ENCODE peak calls at places on chromosomes 4 and X, in seven cellular contexts. One of them, this sample, is unnamed.

GRCh38 chr4:4601803-4602369 is 60.0 kb upstream of the STX18 start:
- DNase-seq in neuronal stem cell: no peak
- DNase-seq in endothelial cell of umbilical vein: no peak
- DNase-seq in lung: no peak
- DNase-seq in colonic mucosa: no peak
- DNase-seq in fibroblast of lung: no peak
- DNase-seq in mammary epithelial cell: no peak
- DNase-seq in this sample: no peak

GRCh38 chrX:9416562-9417319 is 48.1 kb upstream of the TBL1X start:
- DNase-seq in mammary epithelial cell: no peak
- DNase-seq in endothelial cell of umbilical vein: no peak
- DNase-seq in neuronal stem cell: no peak
- DNase-seq in lung: no peak
- DNase-seq in colonic mucosa: no peak
- DNase-seq in fibroblast of lung: peak; percentile 79
- DNase-seq in this sample: no peak

GRCh38 chr4:142334931-142335330 is 511.2 kb downstream of the INPP4B start:
- DNase-seq in lung: no peak
- DNase-seq in endothelial cell of umbilical vein: no peak
- DNase-seq in neuronal stem cell: no peak
- DNase-seq in colonic mucosa: no peak
- DNase-seq in fibroblast of lung: no peak
- DNase-seq in mammary epithelial cell: no peak
- DNase-seq in this sample: no peak

GRCh38 chrX:8846271-8846670 is 45.1 kb upstream of the FAM9A start:
- DNase-seq in endothelial cell of umbilical vein: no peak
- DNase-seq in lung: no peak
- DNase-seq in neuronal stem cell: no peak
- DNase-seq in mammary epithelial cell: no peak
- DNase-seq in fibroblast of lung: peak; percentile 4
- DNase-seq in colonic mucosa: no peak
- DNase-seq in this sample: no peak

GRCh38 chrX:129641941-129642340 is 12.8 kb downstream of the APLN start:
- DNase-seq in mammary epithelial cell: peak; percentile 52
- DNase-seq in lung: no peak
- DNase-seq in colonic mucosa: no peak
- DNase-seq in fibroblast of lung: peak; percentile 49
- DNase-seq in endothelial cell of umbilical vein: no peak
- DNase-seq in neuronal stem cell: no peak
- DNase-seq in this sample: no peak

GRCh38 chr4:8100696-8101095 is 57.9 kb downstream of the ABLIM2 start:
- DNase-seq in lung: no peak
- DNase-seq in endothelial cell of umbilical vein: no peak
- DNase-seq in mammary epithelial cell: no peak
- DNase-seq in colonic mucosa: no peak
- DNase-seq in neuronal stem cell: no peak
- DNase-seq in fibroblast of lung: no peak
- DNase-seq in this sample: no peak

GRCh38 chrX:95057341-95057740 is 1383.3 kb downstream of the FAM133A start:
- DNase-seq in neuronal stem cell: no peak
- DNase-seq in lung: no peak
- DNase-seq in fibroblast of lung: no peak
- DNase-seq in colonic mucosa: no peak
- DNase-seq in mammary epithelial cell: peak; percentile 17
- DNase-seq in endothelial cell of umbilical vein: no peak
- DNase-seq in this sample: no peak

GRCh38 chr4:40685300-40685699 is 55.6 kb upstream of the RBM47 start:
- DNase-seq in neuronal stem cell: no peak
- DNase-seq in endothelial cell of umbilical vein: no peak
- DNase-seq in colonic mucosa: no peak
- DNase-seq in mammary epithelial cell: peak; percentile 49
- DNase-seq in fibroblast of lung: peak; percentile 40
- DNase-seq in lung: no peak
- DNase-seq in this sample: no peak

GRCh38 chr4:188619456-188620149 is 480.4 kb downstream of the TRIML1 start:
- DNase-seq in mammary epithelial cell: no peak
- DNase-seq in lung: no peak
- DNase-seq in colonic mucosa: no peak
- DNase-seq in neuronal stem cell: no peak
- DNase-seq in endothelial cell of umbilical vein: no peak
- DNase-seq in fibroblast of lung: no peak
- DNase-seq in this sample: no peak

GRCh38 chr4:105896461-105896939 is 1.2 kb downstream of the NPNT start:
- DNase-seq in lung: no peak
- DNase-seq in fibroblast of lung: no peak
- DNase-seq in colonic mucosa: peak; percentile 58
- DNase-seq in mammary epithelial cell: no peak
- DNase-seq in endothelial cell of umbilical vein: no peak
- DNase-seq in neuronal stem cell: no peak
- DNase-seq in this sample: no peak

GRCh38 chr4:151031831-151032605 is 16.9 kb upstream of the LRBA start:
- DNase-seq in mammary epithelial cell: peak; percentile 73
- DNase-seq in fibroblast of lung: peak; percentile 13
- DNase-seq in endothelial cell of umbilical vein: peak; percentile 97
- DNase-seq in neuronal stem cell: no peak
- DNase-seq in colonic mucosa: no peak
- DNase-seq in lung: no peak
- DNase-seq in this sample: no peak

GRCh38 chrX:47366051-47366722 is 4.2 kb upstream of the ZNF157 start:
- DNase-seq in endothelial cell of umbilical vein: peak; percentile 62
- DNase-seq in neuronal stem cell: peak; percentile 54
- DNase-seq in colonic mucosa: peak; percentile 35
- DNase-seq in mammary epithelial cell: peak; percentile 72
- DNase-seq in fibroblast of lung: peak; percentile 75
- DNase-seq in lung: peak; percentile 54
- DNase-seq in this sample: peak; percentile 60

GRCh38 chr4:137641554-137641953 is 109.3 kb upstream of the PCDH18 start:
- DNase-seq in mammary epithelial cell: no peak
- DNase-seq in lung: no peak
- DNase-seq in colonic mucosa: no peak
- DNase-seq in neuronal stem cell: no peak
- DNase-seq in fibroblast of lung: peak; percentile 76
- DNase-seq in endothelial cell of umbilical vein: no peak
- DNase-seq in this sample: no peak

GRCh38 chr4:168900080-168900479 is 110.0 kb downstream of the CBR4 start:
- DNase-seq in lung: no peak
- DNase-seq in neuronal stem cell: no peak
- DNase-seq in fibroblast of lung: peak; percentile 66
- DNase-seq in colonic mucosa: no peak
- DNase-seq in mammary epithelial cell: no peak
- DNase-seq in endothelial cell of umbilical vein: no peak
- DNase-seq in this sample: peak; percentile 82

GRCh38 chrX:74251006-74251930 is 52.7 kb upstream of the ZCCHC13 start:
- DNase-seq in endothelial cell of umbilical vein: peak; percentile 28
- DNase-seq in mammary epithelial cell: peak; percentile 50
- DNase-seq in neuronal stem cell: no peak
- DNase-seq in lung: no peak
- DNase-seq in fibroblast of lung: peak; percentile 50
- DNase-seq in colonic mucosa: peak; percentile 61
- DNase-seq in this sample: no peak

GRCh38 chrX:27807690-27808089 is at the start of gene MAGEB10:
- DNase-seq in colonic mucosa: no peak
- DNase-seq in neuronal stem cell: no peak
- DNase-seq in endothelial cell of umbilical vein: no peak
- DNase-seq in lung: no peak
- DNase-seq in mammary epithelial cell: no peak
- DNase-seq in fibroblast of lung: no peak
- DNase-seq in this sample: no peak

GRCh38 chr4:73947239-73947985 is 34.4 kb downstream of the PF4 start:
- DNase-seq in fibroblast of lung: no peak
- DNase-seq in neuronal stem cell: no peak
- DNase-seq in mammary epithelial cell: no peak
- DNase-seq in colonic mucosa: no peak
- DNase-seq in lung: no peak
- DNase-seq in endothelial cell of umbilical vein: no peak
- DNase-seq in this sample: no peak

GRCh38 chr4:158786155-158786581 is 17.3 kb downstream of the FNIP2 start:
- DNase-seq in neuronal stem cell: no peak
- DNase-seq in fibroblast of lung: peak; percentile 43
- DNase-seq in colonic mucosa: no peak
- DNase-seq in lung: no peak
- DNase-seq in mammary epithelial cell: no peak
- DNase-seq in endothelial cell of umbilical vein: peak; percentile 82
- DNase-seq in this sample: no peak

GRCh38 chrX:45602151-45602550 is 401.5 kb upstream of the DIPK2B start:
- DNase-seq in colonic mucosa: no peak
- DNase-seq in fibroblast of lung: peak; percentile 49
- DNase-seq in lung: no peak
- DNase-seq in neuronal stem cell: no peak
- DNase-seq in mammary epithelial cell: no peak
- DNase-seq in endothelial cell of umbilical vein: no peak
- DNase-seq in this sample: no peak

GRCh38 chrX:40011483-40012038 is 86.2 kb downstream of the BCOR start:
- DNase-seq in colonic mucosa: no peak
- DNase-seq in fibroblast of lung: no peak
- DNase-seq in endothelial cell of umbilical vein: no peak
- DNase-seq in neuronal stem cell: no peak
- DNase-seq in mammary epithelial cell: no peak
- DNase-seq in lung: no peak
- DNase-seq in this sample: no peak

GRCh38 chr4:76091052-76091451 is 16.5 kb downstream of the ART3 start:
- DNase-seq in fibroblast of lung: no peak
- DNase-seq in endothelial cell of umbilical vein: no peak
- DNase-seq in lung: no peak
- DNase-seq in neuronal stem cell: no peak
- DNase-seq in mammary epithelial cell: peak; percentile 89
- DNase-seq in colonic mucosa: no peak
- DNase-seq in this sample: no peak

GRCh38 chr4:76090241-76090691 is 15.8 kb downstream of the ART3 start:
- DNase-seq in colonic mucosa: peak; percentile 22
- DNase-seq in neuronal stem cell: no peak
- DNase-seq in fibroblast of lung: peak; percentile 90
- DNase-seq in lung: peak; percentile 44
- DNase-seq in mammary epithelial cell: peak; percentile 99
- DNase-seq in endothelial cell of umbilical vein: peak; percentile 79
- DNase-seq in this sample: no peak

GRCh38 chr4:76095568-76095967 is 21.1 kb downstream of the ART3 start:
- DNase-seq in mammary epithelial cell: peak; percentile 68
- DNase-seq in endothelial cell of umbilical vein: no peak
- DNase-seq in fibroblast of lung: no peak
- DNase-seq in colonic mucosa: no peak
- DNase-seq in neuronal stem cell: no peak
- DNase-seq in lung: no peak
- DNase-seq in this sample: no peak

GRCh38 chr4:76096076-76096475 is 21.6 kb downstream of the ART3 start:
- DNase-seq in mammary epithelial cell: no peak
- DNase-seq in neuronal stem cell: no peak
- DNase-seq in lung: no peak
- DNase-seq in endothelial cell of umbilical vein: no peak
- DNase-seq in colonic mucosa: no peak
- DNase-seq in fibroblast of lung: no peak
- DNase-seq in this sample: no peak
- H3K4me1 ChIP-seq in mammary epithelial cell: peaks cover 10% of the 10 kb centered on the region
- H3K4me1 ChIP-seq in neuronal stem cell: no peaks in the 10 kb centered on the region
- H3K4me1 ChIP-seq in lung: no peaks in the 10 kb centered on the region
- H3K4me1 ChIP-seq in endothelial cell of umbilical vein: no peaks in the 10 kb centered on the region
- H3K4me1 ChIP-seq in colonic mucosa: no peaks in the 10 kb centered on the region
- H3K4me1 ChIP-seq in fibroblast of lung: no peaks in the 10 kb centered on the region
- H3K4me1 ChIP-seq in this sample: no peaks in the 10 kb centered on the region

DNA sequence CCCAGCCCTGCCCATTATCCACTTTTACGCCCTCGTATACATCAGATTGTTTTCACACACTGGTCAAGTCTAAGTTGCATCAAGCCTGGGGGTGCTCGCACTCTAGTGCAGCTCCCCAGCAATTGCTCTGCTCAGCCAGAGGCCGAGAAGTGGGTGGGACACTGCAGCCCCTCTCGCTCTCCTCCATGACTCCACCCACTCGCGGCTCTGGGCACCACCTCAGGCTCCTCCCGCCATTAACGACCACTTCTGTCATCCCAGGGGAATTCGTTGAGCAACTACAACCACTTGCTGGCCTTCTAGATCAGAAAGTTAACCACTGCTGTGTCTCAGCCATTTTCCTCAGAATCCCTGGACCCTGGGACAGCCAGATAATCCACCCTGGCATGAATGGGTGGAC is 53.6 kb downstream of the ETNPPL start:
- DNase-seq in endothelial cell of umbilical vein: no peak
- DNase-seq in fibroblast of lung: no peak
- DNase-seq in colonic mucosa: no peak
- DNase-seq in neuronal stem cell: no peak
- DNase-seq in lung: no peak
- DNase-seq in mammary epithelial cell: no peak
- DNase-seq in this sample: no peak
- H3K4me1 ChIP-seq in endothelial cell of umbilical vein: no peaks in the 10 kb centered on the region
- H3K4me1 ChIP-seq in fibroblast of lung: no peaks in the 10 kb centered on the region
- H3K4me1 ChIP-seq in colonic mucosa: no peaks in the 10 kb centered on the region
- H3K4me1 ChIP-seq in neuronal stem cell: no peaks in the 10 kb centered on the region
- H3K4me1 ChIP-seq in lung: no peaks in the 10 kb centered on the region
- H3K4me1 ChIP-seq in mammary epithelial cell: no peaks in the 10 kb centered on the region
- H3K4me1 ChIP-seq in this sample: no peaks in the 10 kb centered on the region

DNA sequence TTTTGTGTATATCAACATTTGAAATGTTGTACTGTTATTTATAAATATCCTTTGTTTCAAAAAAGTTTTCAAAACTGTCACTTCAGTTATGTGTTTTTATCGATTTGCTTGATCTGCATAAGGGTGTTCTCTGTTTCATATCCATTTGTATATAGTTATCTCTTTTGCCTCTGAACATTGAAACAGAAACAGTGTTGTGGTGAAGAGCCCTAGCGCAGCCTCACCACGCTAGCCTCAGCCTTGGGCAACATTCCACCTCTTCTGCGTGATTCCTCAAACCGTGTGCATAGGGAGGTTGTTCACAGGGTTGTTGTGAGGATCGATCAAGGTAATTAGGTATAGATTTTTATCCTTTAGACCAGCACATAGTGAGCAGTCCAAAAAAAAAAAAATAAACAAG is 287.0 kb upstream of the GALNT7 start:
- DNase-seq in colonic mucosa: no peak
- DNase-seq in endothelial cell of umbilical vein: no peak
- DNase-seq in mammary epithelial cell: no peak
- DNase-seq in neuronal stem cell: no peak
- DNase-seq in lung: no peak
- DNase-seq in fibroblast of lung: no peak
- DNase-seq in this sample: no peak
- H3K4me1 ChIP-seq in colonic mucosa: no peaks in the 10 kb centered on the region
- H3K4me1 ChIP-seq in endothelial cell of umbilical vein: no peaks in the 10 kb centered on the region
- H3K4me1 ChIP-seq in mammary epithelial cell: no peaks in the 10 kb centered on the region
- H3K4me1 ChIP-seq in neuronal stem cell: no peaks in the 10 kb centered on the region
- H3K4me1 ChIP-seq in lung: no peaks in the 10 kb centered on the region
- H3K4me1 ChIP-seq in fibroblast of lung: no peaks in the 10 kb centered on the region
- H3K4me1 ChIP-seq in this sample: no peaks in the 10 kb centered on the region

GRCh38 chr4:145488310-145488709 is 6.7 kb downstream of the SMAD1 start:
- DNase-seq in neuronal stem cell: no peak
- DNase-seq in mammary epithelial cell: no peak
- DNase-seq in colonic mucosa: no peak
- DNase-seq in endothelial cell of umbilical vein: no peak
- DNase-seq in fibroblast of lung: no peak
- DNase-seq in lung: no peak
- DNase-seq in this sample: no peak

GRCh38 chr4:145485120-145485519 is 3.5 kb downstream of the SMAD1 start:
- DNase-seq in neuronal stem cell: no peak
- DNase-seq in fibroblast of lung: no peak
- DNase-seq in lung: no peak
- DNase-seq in endothelial cell of umbilical vein: no peak
- DNase-seq in mammary epithelial cell: no peak
- DNase-seq in colonic mucosa: no peak
- DNase-seq in this sample: no peak

GRCh38 chr4:145487626-145488025 is 6.0 kb downstream of the SMAD1 start:
- DNase-seq in neuronal stem cell: no peak
- DNase-seq in endothelial cell of umbilical vein: no peak
- DNase-seq in mammary epithelial cell: no peak
- DNase-seq in lung: no peak
- DNase-seq in fibroblast of lung: no peak
- DNase-seq in colonic mucosa: no peak
- DNase-seq in this sample: no peak

GRCh38 chr4:145484240-145484846 is 2.7 kb downstream of the SMAD1 start:
- DNase-seq in fibroblast of lung: no peak
- DNase-seq in neuronal stem cell: no peak
- DNase-seq in colonic mucosa: no peak
- DNase-seq in lung: no peak
- DNase-seq in endothelial cell of umbilical vein: peak; percentile 47
- DNase-seq in mammary epithelial cell: no peak
- DNase-seq in this sample: no peak

GRCh38 chr4:145486603-145487002 is 5.0 kb downstream of the SMAD1 start:
- DNase-seq in lung: no peak
- DNase-seq in neuronal stem cell: no peak
- DNase-seq in colonic mucosa: no peak
- DNase-seq in mammary epithelial cell: no peak
- DNase-seq in endothelial cell of umbilical vein: no peak
- DNase-seq in fibroblast of lung: no peak
- DNase-seq in this sample: no peak
- H3K4me1 ChIP-seq in lung: no peaks in the 10 kb centered on the region
- H3K4me1 ChIP-seq in neuronal stem cell: peaks cover 5% of the 10 kb centered on the region
- H3K4me1 ChIP-seq in colonic mucosa: peaks cover 2% of the 10 kb centered on the region
- H3K4me1 ChIP-seq in mammary epithelial cell: peaks cover 14% of the 10 kb centered on the region
- H3K4me1 ChIP-seq in endothelial cell of umbilical vein: peaks cover 27% of the 10 kb centered on the region
- H3K4me1 ChIP-seq in fibroblast of lung: no peaks in the 10 kb centered on the region
- H3K4me1 ChIP-seq in this sample: no peaks in the 10 kb centered on the region

This sample was measured in right atrium auricular region.